ENCODE peak calls at places on chromosomes 6 and 20, in eight cellular contexts. S is SK-N-SH, F is A549, V is HCT116, W is GM23338, B is K562, Q is HepG2, C is HL-60. X is an unnamed sample.
A peak's percentile ranks its signal among the peaks of the same experiment; 100 is the strongest.

GRCh38 chr6:117624869-117625481 is 22.7 kb upstream of the GOPC start:
- DNase-seq in S (no peak), F (no peak), V (no peak), W (peak; percentile 74), B (no peak), Q (no peak), C (no peak), X (no peak)

GRCh38 chr6:134352786-134353480 is 35.0 kb upstream of the SGK1 start:
- DNase-seq in S (no peak), F (no peak), V (no peak), W (no peak), B (no peak), Q (no peak), C (no peak), X (no peak)

GRCh38 chr20:1856419-1856818 is 38.8 kb upstream of the SIRPA start:
- DNase-seq in S (no peak), F (no peak), V (no peak), W (no peak), B (no peak), Q (no peak), C (no peak), X (no peak)

GRCh38 chr6:85403331-85404015 is 46.4 kb upstream of the NT5E start:
- DNase-seq in S (no peak), F (no peak), V (no peak), W (peak; percentile 61), B (no peak), Q (no peak), C (no peak), X (peak; percentile 69)

GRCh38 chr6:81002126-81002525 is 750.4 kb downstream of the TENT5A start:
- DNase-seq in S (no peak), F (no peak), V (no peak), W (no peak), B (no peak), Q (no peak), C (no peak), X (no peak)

GRCh38 chr6:45438156-45438555 is 60.4 kb upstream of the SUPT3H start:
- DNase-seq in S (no peak), F (no peak), V (no peak), W (no peak), B (no peak), Q (no peak), C (no peak), X (no peak)

GRCh38 chr20:6265204-6265904 is 142.5 kb upstream of the FERMT1 start:
- DNase-seq in S (peak; percentile 22), F (peak; percentile 8), V (peak; percentile 7), W (peak; percentile 61), B (no peak), Q (peak; percentile 55), C (peak; percentile 7), X (peak; percentile 18)

GRCh38 chr6:32244270-32244669 is 20.4 kb upstream of the NOTCH4 start:
- DNase-seq in S (no peak), F (no peak), V (no peak), W (no peak), B (no peak), Q (no peak), C (no peak), X (no peak)

GRCh38 chr6:73942581-73942980 is 246.6 kb downstream of the CD109 start:
- DNase-seq in S (no peak), F (no peak), V (peak; percentile 59), W (peak; percentile 76), B (no peak), Q (peak; percentile 17), C (no peak), X (peak; percentile 4)

GRCh38 chr6:159871241-159871640 is 19.5 kb upstream of the MAS1 start:
- DNase-seq in S (no peak), F (no peak), V (no peak), W (no peak), B (no peak), Q (no peak), C (no peak), X (no peak)

GRCh38 chr6:16184129-16184528 is 54.3 kb upstream of the GMPR start:
- DNase-seq in S (no peak), F (peak; percentile 7), V (peak; percentile 48), W (peak; percentile 43), B (peak; percentile 20), Q (peak; percentile 42), C (peak; percentile 78), X (no peak)

GRCh38 chr6:90113389-90113788 is 183.3 kb downstream of the BACH2 start:
- DNase-seq in S (no peak), F (no peak), V (no peak), W (no peak), B (no peak), Q (no peak), C (no peak), X (no peak)

GRCh38 chr6:11414564-11414963 is 123.0 kb upstream of the TMEM170B start:
- DNase-seq in S (no peak), F (no peak), V (peak; percentile 57), W (peak; percentile 66), B (no peak), Q (peak; percentile 78), C (no peak), X (no peak)

GRCh38 chr20:1528811-1529210 is 28.7 kb downstream of the SIRPD start:
- DNase-seq in S (no peak), F (no peak), V (no peak), W (no peak), B (no peak), Q (no peak), C (peak; percentile 31), X (no peak)

GRCh38 chr6:27145731-27146455 is 101.6 kb upstream of the PRSS16 start:
- DNase-seq in S (peak; percentile 39), F (no peak), V (peak; percentile 90), W (peak; percentile 85), B (no peak), Q (peak; percentile 43), C (peak; percentile 95), X (peak; percentile 73)

GRCh38 chr20:50266293-50267040 is 75.8 kb downstream of the CEBPB start:
- DNase-seq in S (no peak), F (no peak), V (no peak), W (no peak), B (no peak), Q (no peak), C (no peak), X (no peak)
- TF ChIP-seq REST in S (no peak), F (no peak), V (no peak), W (no peak), B (no peak), Q (no peak), C (no peak), X (no peak)

GRCh38 chr6:12602951-12603710 is 113.4 kb upstream of the PHACTR1 start:
- DNase-seq in S (peak; percentile 34), F (peak; percentile 19), V (peak; percentile 28), W (peak; percentile 62), B (no peak), Q (peak; percentile 43), C (no peak), X (peak; percentile 45)

GRCh38 chr6:12603711-12604049 is 112.9 kb upstream of the PHACTR1 start:
- DNase-seq in S (no peak), F (no peak), V (no peak), W (no peak), B (no peak), Q (no peak), C (no peak), X (no peak)

GRCh38 chr6:12606616-12607015 is 110.0 kb upstream of the PHACTR1 start:
- DNase-seq in S (no peak), F (no peak), V (no peak), W (no peak), B (no peak), Q (no peak), C (no peak), X (no peak)

GRCh38 chr6:12608016-12608860 is 108.3 kb upstream of the PHACTR1 start:
- DNase-seq in S (no peak), F (no peak), V (no peak), W (no peak), B (no peak), Q (no peak), C (peak; percentile 15), X (no peak)

DNA sequence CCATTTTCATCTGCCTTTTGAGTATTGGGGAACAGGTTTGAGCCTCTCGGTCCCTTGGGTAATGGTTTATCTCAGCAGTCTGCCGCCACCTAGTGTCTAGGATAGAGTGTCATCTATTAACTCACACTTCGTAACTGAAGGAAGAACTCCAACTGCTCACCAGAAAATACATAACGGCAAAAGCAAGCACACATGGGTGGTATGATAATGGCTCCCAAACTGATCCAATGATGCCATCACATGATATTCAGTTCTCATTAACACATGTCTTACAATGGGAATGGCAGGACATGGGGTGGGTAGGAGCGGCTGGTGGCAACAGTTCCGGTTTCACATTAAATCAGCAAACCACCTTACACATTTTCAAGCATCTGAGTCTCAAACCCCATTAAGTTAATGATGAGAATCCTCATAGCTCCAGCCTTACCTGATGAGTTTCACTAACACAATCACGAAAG is 110.7 kb upstream of the PHACTR1 start:
- DNase-seq in S (peak; percentile 57), F (peak; percentile 23), V (peak; percentile 65), W (peak; percentile 92), B (peak; percentile 34), Q (peak; percentile 72), C (peak; percentile 71), X (peak; percentile 45)
- TF ChIP-seq REST in S (no peak), F (no peak), V (no peak), W (no peak), B (no peak), Q (no peak), C (no peak), X (no peak)

DNA sequence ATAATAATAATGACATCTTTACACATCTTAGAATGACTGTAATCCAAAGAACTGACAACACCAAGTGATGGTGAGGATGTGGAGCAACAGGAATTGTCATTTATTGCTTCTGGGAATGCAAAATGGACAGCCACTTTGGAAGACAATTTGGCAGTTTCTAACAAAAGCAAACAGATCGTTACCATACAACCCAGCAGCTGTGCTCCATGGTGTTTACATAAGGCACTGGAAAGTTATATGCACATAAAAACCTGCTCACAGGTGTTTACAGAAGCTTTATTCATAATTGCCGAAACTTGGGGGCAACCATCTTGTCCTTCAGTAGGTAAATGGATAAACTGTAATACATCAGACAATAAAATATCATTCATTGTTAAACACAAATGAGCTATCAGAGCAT is 18.3 kb upstream of the ASF1A start:
- DNase-seq in S (no peak), F (no peak), V (no peak), W (no peak), B (no peak), Q (no peak), C (no peak), X (no peak)
- TF ChIP-seq REST in S (no peak), F (no peak), V (no peak), W (no peak), B (no peak), Q (no peak), C (no peak), X (no peak)

DNA sequence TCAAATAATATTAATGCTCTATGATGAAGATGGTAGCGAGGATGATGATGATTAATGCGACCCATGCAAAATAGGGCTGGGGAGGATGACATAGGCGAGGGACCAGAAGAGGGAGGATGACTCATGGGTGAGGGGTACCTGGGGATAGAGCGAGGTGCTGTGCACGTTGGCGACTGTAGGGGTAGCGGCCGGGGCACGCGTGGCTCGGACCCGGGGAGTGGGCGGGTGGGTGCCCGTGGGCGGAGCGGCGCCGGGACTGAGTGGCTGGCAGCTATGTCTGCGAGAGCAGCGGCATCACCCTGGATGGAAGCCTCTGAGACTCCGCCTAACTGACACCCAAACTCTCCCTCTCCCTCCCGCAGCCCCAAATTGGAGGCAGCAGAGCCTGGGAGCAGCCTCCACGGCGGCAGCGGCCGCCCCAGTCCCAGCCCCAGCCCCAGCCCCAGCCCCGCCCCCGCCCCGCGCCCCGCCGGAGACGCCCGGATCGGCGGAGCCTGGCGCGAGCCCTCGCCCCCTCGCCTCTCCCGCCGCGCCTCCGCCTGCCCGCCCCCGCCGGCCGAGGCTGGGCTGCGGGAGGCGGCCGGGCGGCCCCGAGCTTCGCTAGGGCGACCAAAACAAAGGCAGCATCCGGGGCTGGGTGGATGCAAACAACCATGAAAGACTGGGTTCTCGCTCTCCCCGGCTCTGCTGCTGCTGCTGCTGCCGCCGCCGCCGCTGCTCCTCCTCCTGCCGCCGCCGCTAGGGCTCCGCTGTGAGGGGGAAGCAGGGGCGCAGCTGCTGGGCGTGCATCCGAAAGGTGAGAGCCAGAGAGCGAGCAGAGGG is at the start of gene RIMS1:
- DNase-seq in S (peak; percentile 85), F (peak; percentile 6), V (no peak), W (peak; percentile 82), B (no peak), Q (no peak), C (no peak), X (no peak)
- TF ChIP-seq REST in S (no peak), F (no peak), V (no peak), W (peak; percentile 13), B (no peak), Q (no peak), C (no peak), X (no peak)